ENCODE peak calls at places on chromosome 15, in nine cellular contexts. P is GM12892, S is breast epithelium, N is H54, A is adrenal gland, T is NB4, O is right lobe of liver, R is A549, C is spleen. H is an unnamed sample.

GRCh38 chr15:34754674-34755418 is at the start of gene GJD2:
- DNase-seq in R (no peak), P (no peak), A (no peak), T (no peak), O (no peak), S (no peak), C (no peak), N (no peak), H (no peak)

GRCh38 chr15:65172531-65172930 is 12.6 kb downstream of the CLPX start:
- DNase-seq in O (no peak), N (no peak), P (no peak), R (no peak), T (no peak), A (no peak), C (no peak), S (no peak), H (no peak)

GRCh38 chr15:38486946-38487345 is 33.0 kb downstream of the FAM98B start:
- DNase-seq in N (no peak), O (no peak), C (no peak), R (no peak), A (no peak), T (no peak), S (no peak), P (no peak), H (no peak)

GRCh38 chr15:88894348-88894818 is 961 bp downstream of the HAPLN3 start:
- DNase-seq in N (no peak), S (peak), C (peak), T (peak), R (peak), P (peak), O (no peak), A (peak), H (peak)

GRCh38 chr15:67783303-67783702 is 42.0 kb upstream of the SKOR1 start:
- DNase-seq in C (no peak), A (no peak), N (no peak), R (no peak), P (no peak), O (no peak), S (no peak), T (peak), H (no peak)

GRCh38 chr15:70787001-70787400 is 23.6 kb upstream of the UACA start:
- DNase-seq in R (no peak), N (no peak), T (no peak), O (no peak), C (no peak), P (no peak), S (no peak), A (no peak), H (no peak)

GRCh38 chr15:31499953-31500808 is 173.5 kb downstream of the KLF13 start:
- DNase-seq in S (no peak), R (no peak), P (no peak), N (no peak), O (no peak), T (no peak), A (no peak), C (no peak), H (no peak)

GRCh38 chr15:48553559-48553958 is 92.0 kb downstream of the FBN1 start:
- DNase-seq in T (no peak), N (no peak), A (no peak), P (no peak), R (no peak), O (no peak), C (no peak), S (no peak), H (no peak)

GRCh38 chr15:48530528-48530927 is 115.0 kb downstream of the FBN1 start:
- DNase-seq in S (no peak), O (no peak), A (no peak), R (no peak), T (no peak), P (no peak), N (no peak), C (no peak), H (no peak)

GRCh38 chr15:88658972-88659931 is 20.4 kb downstream of the ISG20 start:
- DNase-seq in R (no peak), C (peak), N (no peak), S (peak), O (no peak), P (no peak), T (no peak), A (no peak), H (no peak)

GRCh38 chr15:100234158-100235029 is 107.4 kb downstream of the ADAMTS17 start:
- DNase-seq in P (no peak), O (no peak), N (no peak), T (no peak), R (no peak), C (no peak), S (no peak), A (peak), H (no peak)

GRCh38 chr15:70815604-70816003 is 38.4 kb downstream of the LARP6 start:
- DNase-seq in O (no peak), N (no peak), A (no peak), S (no peak), R (no peak), C (no peak), P (no peak), T (no peak), H (no peak)

GRCh38 chr15:98123297-98123696 is 162.8 kb downstream of the ARRDC4 start:
- DNase-seq in A (peak), N (no peak), P (no peak), O (no peak), C (no peak), S (no peak), T (no peak), R (no peak), H (no peak)

GRCh38 chr15:95247068-95247984 is 1016.0 kb downstream of the MCTP2 start:
- DNase-seq in P (no peak), A (no peak), O (no peak), T (no peak), N (peak), S (no peak), C (no peak), R (peak), H (no peak)

GRCh38 chr15:60835974-60836373 is 357.0 kb upstream of the ICE2 start:
- DNase-seq in R (no peak), N (no peak), T (no peak), O (no peak), S (no peak), P (no peak), A (no peak), C (no peak), H (no peak)

GRCh38 chr15:52683585-52683984 is 4.4 kb upstream of the ATOSA start:
- DNase-seq in P (no peak), R (no peak), T (peak), C (no peak), O (no peak), A (no peak), S (no peak), N (no peak), H (peak)

GRCh38 chr15:96268421-96269204 is 61.9 kb upstream of the NR2F2 start:
- DNase-seq in T (no peak), N (peak), S (no peak), C (no peak), O (no peak), P (no peak), R (no peak), A (no peak), H (no peak)

GRCh38 chr15:79853492-79854328 is 43.1 kb downstream of the MTHFS start:
- DNase-seq in A (peak), S (no peak), C (peak), T (peak), N (peak), P (peak), R (peak), O (no peak), H (peak)

GRCh38 chr15:39581501-39582285 is 814 bp downstream of the THBS1 start:
- DNase-seq in T (peak), C (peak), S (peak), N (peak), R (peak), A (no peak), O (peak), P (peak), H (no peak)

GRCh38 chr15:88031461-88031860 is 225.1 kb downstream of the NTRK3 start:
- DNase-seq in A (no peak), N (no peak), T (no peak), O (no peak), C (no peak), S (no peak), R (no peak), P (no peak), H (no peak)

GRCh38 chr15:31347067-31347975 is 20.7 kb downstream of the KLF13 start:
- DNase-seq in C (peak), T (no peak), R (no peak), N (no peak), P (no peak), O (peak), S (no peak), A (no peak), H (no peak)

GRCh38 chr15:51046016-51046415 is 48.7 kb downstream of the TNFAIP8L3 start:
- DNase-seq in O (no peak), T (no peak), R (no peak), S (no peak), P (no peak), C (no peak), N (no peak), A (no peak), H (no peak)

GRCh38 chr15:52306270-52306669 is 10.7 kb upstream of the MYO5C start:
- DNase-seq in T (no peak), N (no peak), R (no peak), P (no peak), A (no peak), S (no peak), C (no peak), O (no peak), H (no peak)

GRCh38 chr15:74664028-74664616 is 31.7 kb downstream of the EDC3 start:
- DNase-seq in R (no peak), O (peak), A (peak), S (no peak), N (no peak), T (no peak), C (no peak), P (no peak), H (no peak)

GRCh38 chr15:77335298-77335697 is 84.6 kb downstream of the PEAK1 start:
- DNase-seq in C (no peak), O (no peak), S (no peak), N (no peak), P (no peak), R (no peak), A (peak), T (no peak), H (peak)

GRCh38 chr15:26844901-26845300 is 22.0 kb upstream of the GABRA5 start:
- DNase-seq in S (no peak), T (no peak), R (no peak), C (no peak), N (no peak), A (no peak), P (no peak), O (no peak), H (no peak)

DNA sequence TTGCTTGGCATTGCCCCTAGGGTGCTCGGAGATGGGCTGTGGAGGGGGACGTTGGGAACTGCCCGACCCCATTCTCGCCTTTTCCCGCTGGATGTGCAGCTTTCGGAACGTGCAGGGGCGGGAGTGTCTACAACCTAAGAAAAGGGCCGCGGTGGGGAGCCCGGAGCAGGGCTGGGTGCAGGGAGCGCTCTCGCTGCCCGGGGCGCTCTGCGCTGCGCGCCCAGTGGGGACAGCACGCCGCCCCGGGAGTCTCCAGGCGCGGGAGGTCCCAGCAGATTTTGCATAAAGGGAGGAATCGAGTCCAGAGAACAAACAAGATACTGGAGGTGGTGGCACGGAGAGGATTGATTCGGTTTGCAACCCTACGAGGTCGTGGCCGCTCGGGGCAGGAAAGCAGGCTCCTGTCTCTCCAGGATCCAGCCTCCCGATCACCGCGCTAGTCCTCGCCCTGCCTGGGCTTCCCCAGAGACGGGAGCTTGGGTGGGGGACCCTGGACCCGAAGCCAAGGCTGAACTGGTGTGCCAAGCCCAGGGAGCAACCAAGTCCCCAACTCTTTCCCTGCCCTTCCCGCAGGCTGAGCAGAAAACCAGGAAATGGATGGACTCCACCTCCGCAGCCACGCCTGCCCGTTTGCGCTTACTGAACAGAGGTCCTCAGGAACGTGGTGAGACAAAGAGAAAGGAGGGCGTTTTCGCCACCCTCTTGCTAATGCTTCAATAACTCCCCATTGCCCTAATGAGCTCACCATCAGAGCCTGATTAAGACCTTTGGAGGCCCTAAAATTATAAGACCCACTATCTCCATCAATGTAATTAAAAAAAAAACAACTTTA is 59.7 kb downstream of the NOX5 start:
- DNase-seq in O (peak), N (peak), A (peak), P (no peak), T (peak), S (peak), C (no peak), R (peak), H (peak)
- TF ChIP-seq POLR2A in O (peak), N (peak), A (no peak), P (no peak), T (no peak), S (no peak), C (no peak), R (peak), H (peak)

GRCh38 chr15:45456212-45457106 is 66.1 kb downstream of the SLC30A4 start:
- DNase-seq in P (no peak), R (peak), O (no peak), A (peak), T (peak), S (peak), C (peak), N (peak), H (peak)
- TF ChIP-seq POLR2A in P (no peak), R (no peak), O (no peak), A (no peak), T (no peak), S (no peak), C (no peak), N (no peak), H (no peak)

DNA sequence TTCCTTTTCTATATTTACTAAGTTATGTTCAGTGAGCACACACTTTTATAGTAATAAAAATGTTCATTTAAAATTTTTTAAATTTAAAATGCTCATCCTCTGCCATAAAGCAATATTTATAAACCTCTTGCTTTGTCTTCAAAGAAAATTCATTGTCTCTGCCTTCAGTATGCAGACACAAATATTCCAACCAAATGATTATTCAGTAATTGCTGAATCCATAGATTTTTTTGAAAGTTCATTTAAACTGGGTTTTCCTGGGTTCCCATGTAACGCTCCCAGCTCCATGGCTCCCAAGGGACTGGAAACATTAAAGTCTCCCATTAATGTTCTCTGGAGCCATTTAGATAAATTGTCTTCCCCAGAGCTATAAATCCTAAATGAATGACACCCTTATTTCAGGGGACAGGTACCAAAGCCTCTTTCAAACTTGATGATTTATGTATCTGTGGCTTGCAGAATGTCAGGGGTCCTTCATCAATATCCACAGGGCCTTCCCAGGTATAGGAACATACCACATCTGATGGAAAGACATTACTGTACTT is 15.2 kb upstream of the GLCE start:
- DNase-seq in N (no peak), O (no peak), P (no peak), T (no peak), A (no peak), R (no peak), S (no peak), C (no peak), H (no peak)
- TF ChIP-seq POLR2A in N (no peak), O (no peak), P (no peak), T (no peak), A (no peak), R (no peak), S (no peak), C (no peak), H (no peak)

GRCh38 chr15:57563416-57563815 is 28.3 kb upstream of the MYZAP start:
- DNase-seq in R (no peak), P (no peak), N (no peak), A (no peak), C (no peak), T (no peak), O (no peak), S (no peak), H (no peak)

GRCh38 chr15:57567909-57568308 is 23.8 kb upstream of the MYZAP start:
- DNase-seq in A (no peak), S (no peak), P (no peak), R (no peak), N (no peak), O (no peak), C (no peak), T (no peak), H (no peak)

GRCh38 chr15:57570340-57570739 is 21.4 kb upstream of the MYZAP start:
- DNase-seq in T (no peak), S (no peak), R (no peak), C (no peak), A (no peak), O (no peak), P (no peak), N (no peak), H (no peak)

GRCh38 chr15:57565326-57565725 is 26.4 kb upstream of the MYZAP start:
- DNase-seq in C (no peak), R (no peak), P (no peak), O (no peak), A (no peak), S (peak), N (no peak), T (peak), H (no peak)

GRCh38 chr15:57566840-57567239 is 24.9 kb upstream of the MYZAP start:
- DNase-seq in T (no peak), N (no peak), P (no peak), R (no peak), O (no peak), S (no peak), C (no peak), A (no peak), H (no peak)
- TF ChIP-seq POLR2A in T (no peak), N (no peak), P (no peak), R (no peak), O (no peak), S (no peak), C (no peak), A (no peak), H (no peak)

DNA sequence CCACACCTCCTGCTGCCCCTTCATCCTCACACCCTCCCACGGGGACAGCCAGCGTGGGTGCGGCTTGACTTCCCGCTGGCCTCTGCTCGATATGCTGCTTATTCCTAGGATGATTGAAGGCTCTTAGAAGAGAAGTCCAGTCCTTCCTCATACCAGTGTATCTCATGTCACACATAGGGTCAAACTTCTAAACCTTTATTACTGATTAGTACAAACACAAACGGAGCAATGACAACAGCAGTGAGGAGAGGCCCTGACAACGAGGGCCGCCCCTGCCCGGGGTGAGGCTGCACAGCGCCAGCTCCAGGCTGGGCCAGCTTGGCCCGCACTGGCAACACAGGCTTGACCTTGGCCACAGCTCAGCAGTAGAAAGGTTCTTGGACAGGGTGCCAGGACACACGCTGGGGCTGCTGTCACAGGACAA is 3.7 kb downstream of the CIB1 start:
- DNase-seq in A (peak), T (no peak), N (no peak), P (no peak), O (peak), S (no peak), R (no peak), C (no peak), H (no peak)
- TF ChIP-seq POLR2A in A (no peak), T (no peak), N (no peak), P (no peak), O (no peak), S (no peak), R (no peak), C (no peak), H (no peak)